ENCODE peak calls at places on chromosomes 1 and 21, in four cellular contexts. R is occipital lobe, Q is amniotic stem cell, E is HEK293T. H is an unnamed sample.

GRCh38 chr1:203871114-203871875 is 9.9 kb downstream of the SNRPE start:
- DNase-seq in R (peak; percentile 47), Q (peak; percentile 67), E (peak; percentile 81), H (no peak)

GRCh38 chr1:197021716-197022115 is 44.4 kb downstream of the CFHR5 start:
- DNase-seq in R (no peak), Q (no peak), E (no peak), H (no peak)

GRCh38 chr1:230702934-230703678 is 10.8 kb downstream of the AGT start:
- DNase-seq in R (no peak), Q (no peak), E (no peak), H (no peak)

GRCh38 chr1:231606712-231607111 is 19.9 kb upstream of the DISC1 start:
- DNase-seq in R (no peak), Q (peak; percentile 7), E (no peak), H (no peak)

GRCh38 chr1:166197141-166197540 is 30.3 kb upstream of the FAM78B start:
- DNase-seq in R (no peak), Q (no peak), E (no peak), H (no peak)

GRCh38 chr1:21894034-21894881 is 42.9 kb downstream of the HSPG2 start:
- DNase-seq in R (no peak), Q (no peak), E (no peak), H (no peak)

GRCh38 chr1:233738396-233738795 is 124.5 kb downstream of the KCNK1 start:
- DNase-seq in R (no peak), Q (no peak), E (no peak), H (no peak)

GRCh38 chr1:233652536-233652935 is 38.6 kb downstream of the KCNK1 start:
- DNase-seq in R (no peak), Q (no peak), E (no peak), H (no peak)

GRCh38 chr21:45528981-45529784 is 13.1 kb downstream of the SLC19A1 start:
- DNase-seq in R (no peak), Q (no peak), E (no peak), H (no peak)

GRCh38 chr1:71828431-71829012 is 453.8 kb downstream of the NEGR1 start:
- DNase-seq in R (no peak), Q (no peak), E (no peak), H (no peak)

GRCh38 chr1:201171063-201172036 is 17.1 kb upstream of the TMEM9 start:
- DNase-seq in R (peak; percentile 49), Q (no peak), E (peak; percentile 78), H (no peak)

GRCh38 chr1:217134857-217135568 is 411.8 kb upstream of the ESRRG start:
- DNase-seq in R (no peak), Q (no peak), E (peak; percentile 51), H (no peak)

GRCh38 chr1:33687000-33687399 is 176.9 kb upstream of the HMGB4 start:
- DNase-seq in R (no peak), Q (no peak), E (no peak), H (no peak)

GRCh38 chr1:56617141-56617540 is 28.0 kb upstream of the PRKAA2 start:
- DNase-seq in R (no peak), Q (no peak), E (peak; percentile 53), H (no peak)

GRCh38 chr21:21963911-21964310 is 965.7 kb downstream of the NCAM2 start:
- DNase-seq in R (no peak), Q (no peak), E (no peak), H (no peak)

GRCh38 chr1:228282329-228283042 is 74.6 kb downstream of the OBSCN start:
- DNase-seq in R (no peak), Q (no peak), E (no peak), H (peak; percentile 25)

GRCh38 chr1:24047101-24047459 is 64.9 kb downstream of the MYOM3 start:
- DNase-seq in R (no peak), Q (no peak), E (no peak), H (no peak)

GRCh38 chr1:53739109-53739681 is at the start of gene GLIS1:
- DNase-seq in R (peak; percentile 79), Q (peak; percentile 71), E (peak; percentile 98), H (no peak)

GRCh38 chr1:31497601-31498000 is 78.7 kb upstream of the TINAGL1 start:
- DNase-seq in R (no peak), Q (no peak), E (no peak), H (no peak)

GRCh38 chr1:83910461-83910860 is 88.5 kb downstream of the TTLL7 start:
- DNase-seq in R (no peak), Q (no peak), E (no peak), H (no peak)

GRCh38 chr1:175146535-175147213 is 45.9 kb downstream of the KIAA0040 start:
- DNase-seq in R (peak; percentile 8), Q (peak; percentile 10), E (peak; percentile 88), H (no peak)

GRCh38 chr21:38965910-38966504 is 160.3 kb downstream of the ETS2 start:
- DNase-seq in R (no peak), Q (no peak), E (no peak), H (no peak)

GRCh38 chr1:55816456-55816794 is 601.3 kb upstream of the USP24 start:
- DNase-seq in R (no peak), Q (no peak), E (no peak), H (peak; percentile 21)

GRCh38 chr1:180230791-180231505 is 884 bp downstream of the LHX4 start:
- DNase-seq in R (no peak), Q (peak; percentile 9), E (peak; percentile 61), H (no peak)

GRCh38 chr1:208499021-208499420 is 254.8 kb upstream of the PLXNA2 start:
- DNase-seq in R (no peak), Q (no peak), E (no peak), H (no peak)

GRCh38 chr1:99952522-99952921 is 17.3 kb upstream of the SLC35A3 start:
- DNase-seq in R (no peak), Q (no peak), E (no peak), H (no peak)

GRCh38 chr1:208534604-208534907 is 290.4 kb upstream of the PLXNA2 start:
- DNase-seq in R (peak; percentile 10), Q (no peak), E (no peak), H (no peak)

GRCh38 chr1:37845049-37845646 is 14.2 kb downstream of the MTF1 start:
- DNase-seq in R (no peak), Q (no peak), E (no peak), H (no peak)

GRCh38 chr21:39656209-39656608 is 43.5 kb downstream of the B3GALT5 start:
- DNase-seq in R (no peak), Q (no peak), E (no peak), H (no peak)

GRCh38 chr1:114116086-114116485 is 37.6 kb downstream of the SYT6 start:
- DNase-seq in R (no peak), Q (no peak), E (no peak), H (no peak)

GRCh38 chr1:42336978-42337377 is 1.9 kb upstream of the FOXJ3 start:
- DNase-seq in R (no peak), Q (no peak), E (no peak), H (no peak)

H was measured in kidney epithelial cell.